ENCODE peak calls at places on chromosomes 16 and 17, in four cellular contexts. N, W, I and H are unnamed samples.

GRCh38 chr16:4475880-4476790 is at the start of gene HMOX2:
- DNase-seq in N (peak), W (peak), I (peak), H (peak)

GRCh38 chr17:82917656-82918345 is 78.0 kb upstream of the ZNF750 start:
- DNase-seq in N (no peak), W (peak), I (no peak), H (no peak)

GRCh38 chr17:32876414-32877163 is at the start of gene MYO1D:
- DNase-seq in N (no peak), W (peak), I (no peak), H (peak)

GRCh38 chr17:49873926-49874325 is 26.1 kb upstream of the TAC4 start:
- DNase-seq in N (no peak), W (no peak), I (no peak), H (no peak)

GRCh38 chr16:87376660-87377059 is 6.9 kb downstream of the FBXO31 start:
- DNase-seq in N (no peak), W (no peak), I (no peak), H (no peak)

GRCh38 chr16:55367796-55368195 is 43.8 kb downstream of the IRX6 start:
- DNase-seq in N (no peak), W (no peak), I (no peak), H (no peak)

GRCh38 chr16:8806272-8806983 is 8.8 kb downstream of the PMM2 start:
- DNase-seq in N (no peak), W (no peak), I (no peak), H (no peak)

GRCh38 chr17:2393184-2393953 is 7.5 kb downstream of the MNT start:
- DNase-seq in N (peak), W (peak), I (no peak), H (peak)

GRCh38 chr16:89633064-89633631 is 19.7 kb downstream of the DPEP1 start:
- DNase-seq in N (no peak), W (no peak), I (no peak), H (no peak)

GRCh38 chr16:11134722-11135121 is 121.3 kb downstream of the SOCS1 start:
- DNase-seq in N (no peak), W (no peak), I (no peak), H (no peak)

GRCh38 chr16:84184775-84185174 is 2.1 kb downstream of the TAF1C start:
- DNase-seq in N (no peak), W (no peak), I (no peak), H (no peak)

GRCh38 chr16:82344157-82344556 is 174.1 kb upstream of the MPHOSPH6 start:
- DNase-seq in N (peak), W (no peak), I (no peak), H (no peak)

GRCh38 chr17:68035131-68035522 is 408 bp upstream of the KPNA2 start:
- DNase-seq in N (no peak), W (no peak), I (peak), H (peak)

GRCh38 chr17:77400445-77400870 is 259.7 kb downstream of the SEC14L1 start:
- DNase-seq in N (no peak), W (peak), I (no peak), H (no peak)

GRCh38 chr17:17495448-17496188 is 577 bp downstream of the RASD1 start:
- DNase-seq in N (no peak), W (peak), I (no peak), H (peak)

GRCh38 chr17:41800601-41801373 is 11.0 kb downstream of the P3H4 start:
- DNase-seq in N (no peak), W (no peak), I (no peak), H (no peak)

GRCh38 chr16:66618588-66618987 is 14.1 kb downstream of the CMTM3 start:
- DNase-seq in N (no peak), W (no peak), I (no peak), H (no peak)

GRCh38 chr16:51465026-51465425 is 314.0 kb upstream of the SALL1 start:
- DNase-seq in N (no peak), W (no peak), I (no peak), H (no peak)

GRCh38 chr17:80481284-80482057 is 5.1 kb upstream of the NPTX1 start:
- DNase-seq in N (no peak), W (no peak), I (no peak), H (no peak)

GRCh38 chr16:31147574-31147973 is 2.3 kb downstream of the PRSS36 start:
- DNase-seq in N (no peak), W (no peak), I (no peak), H (no peak)

GRCh38 chr17:42843358-42843934 is 934 bp upstream of the AOC2 start:
- DNase-seq in N (peak), W (no peak), I (no peak), H (no peak)

GRCh38 chr16:54277845-54278703 is 8.5 kb downstream of the IRX3 start:
- DNase-seq in N (peak), W (no peak), I (no peak), H (no peak)

GRCh38 chr17:4998666-4999428 is 1.1 kb downstream of the KIF1C start:
- DNase-seq in N (no peak), W (no peak), I (no peak), H (no peak)

GRCh38 chr17:76474238-76474637 is 6.8 kb downstream of the AANAT start:
- DNase-seq in N (no peak), W (no peak), I (no peak), H (no peak)